ENCODE peak calls at places on chromosomes 3 and 15, in four cellular contexts. A, N, O and C are unnamed samples.

GRCh38 chr15:22979069-22979698 is 984 bp downstream of the CYFIP1 start:
- DNase-seq in A (peak), N (peak), O (peak), C (peak)

GRCh38 chr15:82963356-82964341 is 11.1 kb upstream of the HOMER2 start:
- DNase-seq in A (no peak), N (no peak), O (no peak), C (no peak)

GRCh38 chr3:162525052-162525451 is 1028.4 kb downstream of the OTOL1 start:
- DNase-seq in A (no peak), N (no peak), O (no peak), C (no peak)

GRCh38 chr3:58581328-58582091 is 4.3 kb upstream of the FAM107A start:
- DNase-seq in A (no peak), N (no peak), O (no peak), C (no peak)

GRCh38 chr3:49718419-49719213 is 868 bp downstream of the AMIGO3 start:
- DNase-seq in A (no peak), N (no peak), O (peak), C (peak)

GRCh38 chr3:188516515-188516914 is 362.6 kb downstream of the LPP start:
- DNase-seq in A (no peak), N (no peak), O (no peak), C (no peak)

GRCh38 chr3:74465652-74466415 is 148.6 kb downstream of the CNTN3 start:
- DNase-seq in A (no peak), N (no peak), O (no peak), C (no peak)

GRCh38 chr15:40034186-40034946 is 4.6 kb downstream of the SRP14 start:
- DNase-seq in A (no peak), N (no peak), O (no peak), C (no peak)

GRCh38 chr15:26891448-26891881 is 24.6 kb downstream of the GABRA5 start:
- DNase-seq in A (peak), N (peak), O (no peak), C (peak)

GRCh38 chr15:70857547-70858265 is 3.7 kb upstream of the LARP6 start:
- DNase-seq in A (no peak), N (no peak), O (no peak), C (no peak)

GRCh38 chr3:168926426-168926825 is 737.1 kb downstream of the MECOM start:
- DNase-seq in A (no peak), N (no peak), O (no peak), C (no peak)

GRCh38 chr3:57038466-57039164 is 21.8 kb upstream of the SPATA12 start:
- DNase-seq in A (no peak), N (no peak), O (no peak), C (no peak)

GRCh38 chr15:53378096-53378620 is 381.3 kb downstream of the WDR72 start:
- DNase-seq in A (no peak), N (no peak), O (no peak), C (no peak)

GRCh38 chr15:63044645-63045437 is 2.3 kb downstream of the TPM1 start:
- DNase-seq in A (no peak), N (no peak), O (no peak), C (no peak)

GRCh38 chr3:168249048-168249538 is 153.4 kb upstream of the GOLIM4 start:
- DNase-seq in A (no peak), N (no peak), O (no peak), C (no peak)

GRCh38 chr3:50600841-50601591 is 10.6 kb downstream of the CISH start:
- DNase-seq in A (peak), N (peak), O (peak), C (peak)

GRCh38 chr15:41501191-41501917 is 7.7 kb downstream of the ITPKA start:
- DNase-seq in A (no peak), N (peak), O (no peak), C (peak)

GRCh38 chr15:48623456-48623855 is 22.1 kb downstream of the FBN1 start:
- DNase-seq in A (no peak), N (no peak), O (no peak), C (no peak)

GRCh38 chr15:82670699-82671098 is 23.5 kb upstream of the CPEB1 start:
- DNase-seq in A (no peak), N (no peak), O (no peak), C (no peak)

GRCh38 chr15:77329202-77329601 is 90.7 kb downstream of the PEAK1 start:
- DNase-seq in A (no peak), N (no peak), O (no peak), C (no peak)

GRCh38 chr15:77336006-77336405 is 83.9 kb downstream of the PEAK1 start:
- DNase-seq in A (no peak), N (no peak), O (no peak), C (no peak)

GRCh38 chr15:77335298-77335697 is 84.6 kb downstream of the PEAK1 start:
- DNase-seq in A (no peak), N (peak), O (no peak), C (no peak)

GRCh38 chr15:77327844-77328529 is 91.9 kb downstream of the PEAK1 start:
- DNase-seq in A (no peak), N (no peak), O (no peak), C (no peak)

GRCh38 chr15:77333166-77333565 is 86.7 kb downstream of the PEAK1 start:
- DNase-seq in A (no peak), N (no peak), O (no peak), C (no peak)
- TF ChIP-seq EP300 in A (no peak), N (no peak), O (no peak), C (no peak)

DNA sequence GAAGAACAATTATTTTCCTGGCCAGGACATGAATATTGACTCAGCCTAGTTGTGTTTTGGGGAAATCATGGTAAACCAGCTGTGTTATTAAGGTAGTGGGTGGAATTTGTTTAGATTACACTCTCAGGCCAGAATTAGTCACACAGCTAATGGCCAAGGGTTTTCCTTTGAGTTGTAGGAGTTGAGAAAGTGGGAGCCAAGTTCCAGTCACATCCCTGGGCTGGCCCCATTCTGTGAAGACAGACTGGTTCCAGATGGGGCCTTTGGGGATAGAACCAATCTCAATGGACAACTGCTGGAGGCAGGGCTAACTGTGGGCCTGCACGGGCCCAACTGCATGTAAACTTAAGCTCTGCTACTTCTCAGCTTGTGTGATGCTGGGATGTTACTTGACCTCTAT is 1.4 kb upstream of the RASL12 start:
- DNase-seq in A (no peak), N (no peak), O (no peak), C (no peak)
- TF ChIP-seq POLR2AphosphoS5 in A (no peak), N (no peak), O (no peak), C (peak)

GRCh38 chr3:13879946-13880810 is at the start of gene WNT7A:
- DNase-seq in A (no peak), N (peak), O (peak), C (no peak)
- H3K4me3 ChIP-seq in A (no peak), N (peak), O (peak), C (peak)

DNA sequence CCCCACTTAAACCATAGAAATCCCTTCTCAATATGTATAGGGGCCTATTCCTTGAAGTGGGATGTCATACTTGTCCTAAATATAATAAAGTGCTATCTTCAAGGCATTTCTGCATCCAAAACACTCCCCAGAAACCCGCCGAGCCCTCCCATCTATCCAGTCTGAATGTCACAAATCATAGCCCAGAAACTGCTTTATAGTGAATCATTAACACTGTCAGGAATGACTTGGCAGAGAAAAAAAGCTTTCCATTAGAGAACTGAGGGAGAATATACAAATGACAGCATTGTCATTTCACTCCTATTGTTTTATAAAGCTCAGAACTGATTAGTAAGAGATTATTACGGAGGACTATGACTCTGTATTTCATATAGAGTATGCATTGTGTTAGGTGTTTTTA is 48.4 kb upstream of the MEIS2 start:
- DNase-seq in A (no peak), N (no peak), O (no peak), C (no peak)
- TF ChIP-seq EP300 in A (no peak), N (no peak), O (no peak), C (no peak)

GRCh38 chr15:75042730-75043508 is 19.5 kb downstream of the PPCDC start:
- DNase-seq in A (peak), N (peak), O (peak), C (peak)
- TF ChIP-seq POLR2AphosphoS5 in A (peak), N (no peak), O (peak), C (peak)

DNA sequence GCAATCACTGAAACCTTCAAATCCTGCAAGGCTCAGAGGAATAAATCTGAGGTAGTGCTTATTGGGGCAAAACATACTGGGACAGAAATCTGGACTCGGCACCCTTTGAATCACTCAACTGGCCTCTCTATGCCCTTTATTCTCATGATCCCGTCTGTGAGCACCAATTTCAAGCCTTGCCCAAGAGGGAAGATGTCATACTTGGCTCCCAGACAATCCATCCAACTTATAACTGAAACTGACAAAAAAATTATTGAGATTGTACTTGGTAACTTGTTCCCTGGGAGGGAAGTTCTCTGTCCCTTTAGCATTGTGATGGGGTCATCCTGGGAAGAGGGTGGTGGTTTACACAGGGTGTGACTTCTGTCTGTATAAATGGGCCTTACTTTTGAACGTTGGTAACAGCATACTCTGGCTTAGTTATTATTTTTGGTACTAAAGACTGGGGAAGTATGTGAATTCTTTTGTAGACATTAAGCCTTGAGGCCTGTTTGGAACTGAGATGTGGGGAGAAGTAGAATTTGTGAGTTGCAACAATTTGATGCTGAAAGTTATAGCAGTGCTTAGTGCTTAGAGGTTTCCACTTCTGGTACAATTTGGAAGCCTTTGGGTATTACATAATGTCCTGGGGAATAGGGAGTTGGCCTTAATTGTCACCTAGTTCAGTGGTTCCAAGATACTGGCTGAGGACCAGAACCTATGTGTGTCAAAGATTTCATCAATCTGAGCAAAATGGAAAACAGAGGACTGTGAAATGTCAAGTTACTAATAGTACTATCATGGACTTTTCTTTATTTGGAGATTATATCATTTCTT is 15.7 kb downstream of the TLNRD1 start:
- DNase-seq in A (no peak), N (no peak), O (no peak), C (no peak)
- H3K4me3 ChIP-seq in A (no peak), N (no peak), O (no peak), C (no peak)

GRCh38 chr3:149174901-149175300 is 45.5 kb downstream of the HPS3 start:
- DNase-seq in A (no peak), N (no peak), O (no peak), C (no peak)

GRCh38 chr3:149179225-149179624 is 42.4 kb downstream of the CP start:
- DNase-seq in A (no peak), N (no peak), O (no peak), C (no peak)

GRCh38 chr3:149181179-149181578 is 40.5 kb downstream of the CP start:
- DNase-seq in A (no peak), N (no peak), O (no peak), C (no peak)

GRCh38 chr3:149177122-149177521 is 44.5 kb downstream of the CP start:
- DNase-seq in A (no peak), N (no peak), O (no peak), C (no peak)

DNA sequence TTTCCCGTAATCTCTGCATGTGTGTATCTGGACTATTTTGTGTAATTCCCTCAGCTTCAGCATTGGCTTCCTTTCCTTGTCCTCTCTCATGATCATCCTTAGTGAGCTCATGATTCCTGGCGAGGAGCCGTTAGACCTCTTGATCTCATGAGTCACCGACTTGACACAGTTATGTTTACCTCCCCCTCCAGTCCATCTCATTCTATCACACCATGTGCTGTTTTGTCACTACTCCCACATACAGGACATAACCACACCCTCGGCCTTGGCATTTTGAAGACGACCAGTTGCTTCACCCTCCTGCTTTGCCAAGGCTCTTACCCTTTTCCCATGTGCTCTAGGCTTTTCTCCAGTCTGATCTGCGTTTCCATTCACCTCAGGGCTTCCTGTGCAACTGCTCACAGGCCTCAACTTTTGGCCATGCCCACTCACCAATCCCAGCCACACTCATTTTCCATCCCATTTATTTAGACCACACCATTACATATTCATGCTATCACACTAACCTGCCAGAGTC is 41.5 kb downstream of the CP start:
- DNase-seq in A (peak), N (no peak), O (peak), C (no peak)
- TF ChIP-seq EP300 in A (no peak), N (peak), O (no peak), C (no peak)

GRCh38 chr3:22010997-22011396 is 260.0 kb upstream of the ZNF385D start:
- DNase-seq in A (no peak), N (no peak), O (no peak), C (no peak)

GRCh38 chr3:22012471-22012870 is 261.5 kb upstream of the ZNF385D start:
- DNase-seq in A (no peak), N (no peak), O (no peak), C (no peak)

GRCh38 chr3:22013641-22014040 is 262.6 kb upstream of the ZNF385D start:
- DNase-seq in A (no peak), N (no peak), O (no peak), C (no peak)

GRCh38 chr3:22016197-22016596 is 265.2 kb upstream of the ZNF385D start:
- DNase-seq in A (no peak), N (no peak), O (no peak), C (no peak)
- TF ChIP-seq POLR2AphosphoS5 in A (no peak), N (no peak), O (no peak), C (no peak)

GRCh38 chr15:96409231-96410138 is 79.0 kb downstream of the NR2F2 start:
- DNase-seq in A (peak), N (peak), O (no peak), C (no peak)
- H3K4me3 ChIP-seq in A (peak), N (no peak), O (peak), C (no peak)